ENCODE peak calls at places on chromosomes 5 and 9, in nine cellular contexts. E, C, M, F, D, Y, I, V and U are unnamed samples. For H3K4me1, the result is how much of the 10 kb centered on the place peaks cover.

GRCh38 chr5:165627548-165628170 is 2122.2 kb downstream of the MAT2B start:
- DNase-seq in Y (no peak), M (no peak), C (no peak), V (no peak), F (no peak), D (no peak), I (no peak), E (no peak), U (no peak)

GRCh38 chr5:119218830-119219782 is 136.7 kb upstream of the TNFAIP8 start:
- DNase-seq in E (no peak), D (no peak), F (no peak), V (no peak), I (no peak), Y (no peak), C (peak), M (no peak), U (no peak)

GRCh38 chr5:56172225-56172624 is 60.9 kb downstream of the ANKRD55 start:
- DNase-seq in V (no peak), C (peak), I (no peak), E (no peak), Y (no peak), D (peak), M (no peak), F (no peak), U (no peak)

GRCh38 chr5:65157906-65158603 is 323.7 kb downstream of the ADAMTS6 start:
- DNase-seq in F (no peak), D (no peak), C (peak), E (no peak), I (peak), Y (peak), M (no peak), V (peak), U (no peak)

GRCh38 chr9:82124090-82124489 is 135.5 kb downstream of the SPATA31D1 start:
- DNase-seq in M (no peak), I (no peak), Y (peak), E (no peak), D (peak), C (peak), V (no peak), F (no peak), U (no peak)

GRCh38 chr5:90161399-90161798 is 248.2 kb downstream of the CETN3 start:
- DNase-seq in M (peak), E (no peak), Y (no peak), F (no peak), I (peak), V (peak), D (peak), C (peak), U (no peak)

GRCh38 chr5:74605759-74606158 is 34.8 kb downstream of the ENC1 start:
- DNase-seq in I (no peak), C (no peak), M (no peak), D (no peak), Y (no peak), F (no peak), V (no peak), E (no peak), U (no peak)

GRCh38 chr5:1553642-1554409 is 30.1 kb upstream of the LPCAT1 start:
- DNase-seq in Y (no peak), E (peak), M (no peak), D (no peak), C (no peak), I (no peak), V (no peak), F (peak), U (no peak)

GRCh38 chr5:174943785-174944184 is 219.4 kb downstream of the MSX2 start:
- DNase-seq in E (no peak), I (no peak), M (no peak), V (no peak), F (no peak), C (no peak), Y (no peak), D (no peak), U (no peak)

GRCh38 chr9:86135374-86135773 is 36.0 kb upstream of the GOLM1 start:
- DNase-seq in I (no peak), C (no peak), F (no peak), D (no peak), V (no peak), Y (no peak), E (no peak), M (no peak), U (no peak)

GRCh38 chr5:157463621-157464407 is 3.8 kb downstream of the NIPAL4 start:
- DNase-seq in F (peak), Y (peak), D (no peak), M (no peak), C (peak), V (no peak), E (no peak), I (peak), U (no peak)

GRCh38 chr5:96121362-96121761 is 159.7 kb upstream of the ELL2 start:
- DNase-seq in I (no peak), F (no peak), Y (peak), M (no peak), V (no peak), D (no peak), C (no peak), E (no peak), U (no peak)

GRCh38 chr5:4725594-4725993 is 414.5 kb upstream of the ADAMTS16 start:
- DNase-seq in Y (no peak), E (no peak), F (no peak), D (no peak), V (no peak), I (no peak), M (no peak), C (no peak), U (no peak)

GRCh38 chr5:9198399-9198798 is 347.5 kb downstream of the SEMA5A start:
- DNase-seq in Y (no peak), V (no peak), F (no peak), I (no peak), M (no peak), D (peak), C (peak), E (no peak), U (no peak)

GRCh38 chr5:127960126-127960744 is 123.3 kb upstream of the SLC12A2 start:
- DNase-seq in D (peak), F (no peak), C (no peak), E (no peak), Y (no peak), M (no peak), I (no peak), V (no peak), U (no peak)

GRCh38 chr5:143055596-143056330 is 285.6 kb downstream of the ARHGAP26 start:
- DNase-seq in E (no peak), I (no peak), F (no peak), V (no peak), Y (no peak), D (peak), C (peak), M (no peak), U (no peak)

GRCh38 chr5:176388003-176388340 is 426 bp downstream of the NOP16 start:
- DNase-seq in C (peak), Y (peak), F (no peak), E (no peak), D (peak), I (no peak), V (peak), M (no peak), U (no peak)

GRCh38 chr9:93228030-93228429 is 44.1 kb downstream of the WNK2 start:
- DNase-seq in V (no peak), E (no peak), M (no peak), D (no peak), F (no peak), I (no peak), Y (no peak), C (no peak), U (no peak)

GRCh38 chr5:119076080-119076479 is 5.2 kb downstream of the DMXL1 start:
- DNase-seq in D (no peak), M (no peak), C (no peak), Y (no peak), E (no peak), V (no peak), I (no peak), F (no peak), U (no peak)

GRCh38 chr5:33536802-33537201 is 96.0 kb downstream of the TARS1 start:
- DNase-seq in D (no peak), M (no peak), I (no peak), V (no peak), F (no peak), C (no peak), E (no peak), Y (no peak), U (no peak)

GRCh38 chr5:51860532-51861018 is 477.3 kb downstream of the ISL1 start:
- DNase-seq in V (no peak), F (no peak), D (no peak), M (no peak), I (peak), Y (peak), C (no peak), E (no peak), U (no peak)

GRCh38 chr5:52759381-52759780 is 28.3 kb upstream of the ITGA1 start:
- DNase-seq in E (no peak), Y (no peak), F (no peak), M (no peak), D (no peak), V (no peak), C (peak), I (no peak), U (no peak)

GRCh38 chr5:65229841-65230240 is 251.9 kb downstream of the ADAMTS6 start:
- DNase-seq in F (no peak), E (no peak), I (no peak), Y (no peak), V (no peak), D (no peak), M (no peak), C (no peak), U (no peak)

GRCh38 chr9:93552923-93553322 is 23.5 kb upstream of the PHF2 start:
- DNase-seq in D (no peak), M (no peak), E (no peak), C (no peak), I (no peak), F (no peak), Y (no peak), V (no peak), U (no peak)

GRCh38 chr9:137278061-137278912 is 761 bp downstream of the TOR4A start:
- DNase-seq in Y (no peak), F (peak), E (no peak), C (no peak), D (peak), V (peak), M (peak), I (no peak), U (peak)
- H3K4me1 ChIP-seq in Y (under half), F (under half), E (under half), C (under half), D (under half), V (under half), M (under half), I (under half), U (under half)

GRCh38 chr5:38596997-38597396 is 40.6 kb upstream of the LIFR start:
- DNase-seq in M (no peak), Y (no peak), C (no peak), F (no peak), E (no peak), V (no peak), I (no peak), D (no peak), U (no peak)

GRCh38 chr5:38601133-38601842 is 44.8 kb upstream of the LIFR start:
- DNase-seq in D (peak), E (no peak), C (no peak), F (no peak), I (no peak), V (no peak), M (no peak), Y (no peak), U (peak)

GRCh38 chr5:38598296-38598993 is 42.0 kb upstream of the LIFR start:
- DNase-seq in M (no peak), C (no peak), V (no peak), E (no peak), I (no peak), Y (no peak), F (no peak), D (no peak), U (no peak)

GRCh38 chr5:38600334-38601045 is 44.0 kb upstream of the LIFR start:
- DNase-seq in D (peak), F (no peak), I (no peak), E (no peak), C (no peak), V (no peak), M (no peak), Y (peak), U (no peak)

GRCh38 chr5:38598994-38599611 is 42.7 kb upstream of the LIFR start:
- DNase-seq in M (no peak), C (peak), V (no peak), I (peak), F (no peak), D (peak), Y (peak), E (no peak), U (no peak)
- H3K27ac ChIP-seq in M (no peak), C (no peak), V (no peak), I (no peak), F (no peak), D (peak), Y (no peak), E (no peak), U (no peak)

DNA sequence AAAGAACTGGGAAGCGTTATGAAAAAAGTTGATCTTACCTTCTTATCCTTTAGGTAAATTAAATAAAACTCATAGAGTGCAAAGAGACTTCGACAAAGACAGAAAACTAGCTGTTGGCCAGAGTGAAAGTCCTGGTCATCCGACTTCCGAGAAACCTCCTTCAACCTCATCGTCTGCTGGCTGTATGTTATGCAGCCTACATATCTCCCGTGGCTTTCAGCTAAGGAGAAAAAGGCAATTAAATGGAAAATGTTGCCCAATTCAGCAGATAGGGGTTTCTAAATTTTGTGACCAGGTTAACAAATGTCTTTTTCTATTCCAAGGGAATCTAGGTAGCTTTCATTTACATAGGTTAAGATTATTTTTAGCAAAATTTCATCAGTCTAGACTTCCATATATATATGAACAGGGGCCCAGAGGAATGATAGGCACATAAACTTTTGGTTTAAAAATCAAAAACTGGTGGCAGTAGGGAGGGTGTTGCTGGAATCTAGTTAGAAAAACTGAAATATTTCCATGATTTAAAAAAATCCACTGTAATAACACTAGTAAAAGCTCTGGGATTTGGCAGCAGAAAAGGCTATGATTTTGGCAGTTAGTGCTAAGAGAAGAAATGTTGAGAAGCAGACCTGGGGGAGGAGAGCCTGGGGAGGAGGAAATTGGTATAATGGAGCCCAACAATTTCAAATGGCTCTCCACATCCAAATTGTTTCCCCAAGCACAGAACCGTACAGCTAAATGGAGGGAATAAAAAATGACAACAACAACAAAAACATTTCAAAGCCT is 32.1 kb downstream of the RAI14 start:
- DNase-seq in M (no peak), I (no peak), D (peak), E (no peak), F (no peak), V (no peak), Y (no peak), C (no peak), U (no peak)
- H3K4me1 ChIP-seq in M (under half), I (under half), D (under half), E (half or more), F (under half), V (half or more), Y (under half), C (half or more), U (under half)

GRCh38 chr9:128249558-128249913 is 26.3 kb downstream of the GOLGA2 start:
- DNase-seq in V (no peak), Y (no peak), F (no peak), M (no peak), C (no peak), I (no peak), D (no peak), E (no peak), U (no peak)
- H3K27ac ChIP-seq in V (no peak), Y (no peak), F (no peak), M (no peak), C (no peak), I (peak), D (no peak), E (no peak), U (no peak)

GRCh38 chr9:131635912-131636311 is 90.6 kb downstream of the PRRT1B start:
- DNase-seq in E (no peak), V (no peak), I (no peak), Y (no peak), C (no peak), F (no peak), D (no peak), M (no peak), U (no peak)

GRCh38 chr9:131631254-131631653 is 85.9 kb downstream of the PRRT1B start:
- DNase-seq in Y (no peak), D (no peak), M (no peak), V (no peak), C (no peak), F (no peak), I (no peak), E (no peak), U (no peak)

GRCh38 chr9:131636593-131636992 is 91.3 kb downstream of the PRRT1B start:
- DNase-seq in F (no peak), D (no peak), Y (no peak), V (no peak), C (no peak), M (no peak), E (no peak), I (no peak), U (no peak)

GRCh38 chr9:131633491-131634031 is 88.2 kb downstream of the PRRT1B start:
- DNase-seq in C (peak), M (no peak), Y (peak), I (no peak), V (no peak), D (no peak), F (no peak), E (no peak), U (no peak)

GRCh38 chr9:131635285-131635684 is 90.0 kb downstream of the PRRT1B start:
- DNase-seq in I (peak), Y (peak), E (peak), V (peak), C (peak), M (peak), D (peak), F (peak), U (peak)
- H3K4me1 ChIP-seq in I (under half), Y (under half), E (under half), V (under half), C (under half), M (under half), D (under half), F (under half), U (under half)